ENCODE peak calls at places on chromosomes 4 and X, in eight cellular contexts. One of them, this sample, is unnamed.

GRCh38 chr4:81214518-81215218 is 354 bp downstream of the PRKG2 start:
- DNase-seq in neuronal stem cell: peak; percentile 29
- DNase-seq in CD8-positive, alpha-beta memory T cell: no peak
- DNase-seq in tibial artery: no peak
- DNase-seq in right lobe of liver: no peak
- DNase-seq in DND-41: no peak
- DNase-seq in MM.1S: no peak
- DNase-seq in adrenal gland: no peak
- DNase-seq in this sample: no peak

GRCh38 chrX:150697641-150698040 is 4.4 kb downstream of the MTMR1 start:
- DNase-seq in neuronal stem cell: no peak
- DNase-seq in CD8-positive, alpha-beta memory T cell: no peak
- DNase-seq in tibial artery: no peak
- DNase-seq in right lobe of liver: no peak
- DNase-seq in DND-41: no peak
- DNase-seq in MM.1S: no peak
- DNase-seq in adrenal gland: no peak
- DNase-seq in this sample: no peak

GRCh38 chr4:83855044-83855443 is 319.1 kb downstream of the GPAT3 start:
- DNase-seq in neuronal stem cell: no peak
- DNase-seq in CD8-positive, alpha-beta memory T cell: no peak
- DNase-seq in tibial artery: no peak
- DNase-seq in right lobe of liver: no peak
- DNase-seq in DND-41: no peak
- DNase-seq in MM.1S: no peak
- DNase-seq in adrenal gland: no peak
- DNase-seq in this sample: no peak

GRCh38 chr4:138761638-138762205 is 253.9 kb upstream of the NOCT start:
- DNase-seq in neuronal stem cell: no peak
- DNase-seq in CD8-positive, alpha-beta memory T cell: no peak
- DNase-seq in tibial artery: no peak
- DNase-seq in right lobe of liver: no peak
- DNase-seq in DND-41: no peak
- DNase-seq in MM.1S: no peak
- DNase-seq in adrenal gland: no peak
- DNase-seq in this sample: no peak

GRCh38 chr4:187021436-187022205 is 298.0 kb upstream of the FAT1 start:
- DNase-seq in neuronal stem cell: no peak
- DNase-seq in CD8-positive, alpha-beta memory T cell: no peak
- DNase-seq in tibial artery: no peak
- DNase-seq in right lobe of liver: no peak
- DNase-seq in DND-41: no peak
- DNase-seq in MM.1S: no peak
- DNase-seq in adrenal gland: no peak
- DNase-seq in this sample: no peak

GRCh38 chr4:59759082-59759825 is 1440.9 kb upstream of the ADGRL3 start:
- DNase-seq in neuronal stem cell: no peak
- DNase-seq in CD8-positive, alpha-beta memory T cell: no peak
- DNase-seq in tibial artery: no peak
- DNase-seq in right lobe of liver: no peak
- DNase-seq in DND-41: no peak
- DNase-seq in MM.1S: no peak
- DNase-seq in adrenal gland: no peak
- DNase-seq in this sample: no peak

GRCh38 chr4:165133150-165133549 is 20.5 kb upstream of the TMEM192 start:
- DNase-seq in neuronal stem cell: no peak
- DNase-seq in CD8-positive, alpha-beta memory T cell: no peak
- DNase-seq in tibial artery: no peak
- DNase-seq in right lobe of liver: no peak
- DNase-seq in DND-41: no peak
- DNase-seq in MM.1S: no peak
- DNase-seq in adrenal gland: no peak
- DNase-seq in this sample: no peak

GRCh38 chr4:106104276-106104675 is 209.0 kb downstream of the NPNT start:
- DNase-seq in neuronal stem cell: no peak
- DNase-seq in CD8-positive, alpha-beta memory T cell: no peak
- DNase-seq in tibial artery: no peak
- DNase-seq in right lobe of liver: no peak
- DNase-seq in DND-41: no peak
- DNase-seq in MM.1S: no peak
- DNase-seq in adrenal gland: no peak
- DNase-seq in this sample: no peak

GRCh38 chr4:168886361-168886760 is 123.7 kb downstream of the CBR4 start:
- DNase-seq in neuronal stem cell: no peak
- DNase-seq in CD8-positive, alpha-beta memory T cell: no peak
- DNase-seq in tibial artery: no peak
- DNase-seq in right lobe of liver: no peak
- DNase-seq in DND-41: no peak
- DNase-seq in MM.1S: no peak
- DNase-seq in adrenal gland: no peak
- DNase-seq in this sample: no peak

GRCh38 chr4:14835288-14835687 is 167.0 kb upstream of the CPEB2 start:
- DNase-seq in neuronal stem cell: no peak
- DNase-seq in CD8-positive, alpha-beta memory T cell: no peak
- DNase-seq in tibial artery: no peak
- DNase-seq in right lobe of liver: no peak
- DNase-seq in DND-41: no peak
- DNase-seq in MM.1S: no peak
- DNase-seq in adrenal gland: no peak
- DNase-seq in this sample: no peak

GRCh38 chr4:55866973-55867574 is 13.6 kb downstream of the EXOC1 start:
- DNase-seq in neuronal stem cell: peak; percentile 18
- DNase-seq in CD8-positive, alpha-beta memory T cell: no peak
- DNase-seq in tibial artery: no peak
- DNase-seq in right lobe of liver: no peak
- DNase-seq in DND-41: peak; percentile 29
- DNase-seq in MM.1S: peak; percentile 77
- DNase-seq in adrenal gland: no peak
- DNase-seq in this sample: no peak

GRCh38 chrX:10156199-10157031 is at the start of gene CLCN4:
- DNase-seq in neuronal stem cell: peak; percentile 30
- DNase-seq in CD8-positive, alpha-beta memory T cell: no peak
- DNase-seq in tibial artery: peak; percentile 57
- DNase-seq in right lobe of liver: peak; percentile 74
- DNase-seq in DND-41: no peak
- DNase-seq in MM.1S: no peak
- DNase-seq in adrenal gland: peak; percentile 85
- DNase-seq in this sample: peak; percentile 89

GRCh38 chrX:118226060-118226428 is 109.4 kb upstream of the KLHL13 start:
- DNase-seq in neuronal stem cell: no peak
- DNase-seq in CD8-positive, alpha-beta memory T cell: no peak
- DNase-seq in tibial artery: no peak
- DNase-seq in right lobe of liver: no peak
- DNase-seq in DND-41: no peak
- DNase-seq in MM.1S: peak; percentile 40
- DNase-seq in adrenal gland: no peak
- DNase-seq in this sample: no peak

GRCh38 chr4:157043131-157043530 is 32.8 kb upstream of the GLRB start:
- DNase-seq in neuronal stem cell: peak; percentile 5
- DNase-seq in CD8-positive, alpha-beta memory T cell: no peak
- DNase-seq in tibial artery: no peak
- DNase-seq in right lobe of liver: no peak
- DNase-seq in DND-41: no peak
- DNase-seq in MM.1S: peak; percentile 7
- DNase-seq in adrenal gland: no peak
- DNase-seq in this sample: no peak
- H3K9me3 ChIP-seq in neuronal stem cell: no peaks in the 10 kb centered on the region
- H3K9me3 ChIP-seq in CD8-positive, alpha-beta memory T cell: no peaks in the 10 kb centered on the region
- H3K9me3 ChIP-seq in tibial artery: no peaks in the 10 kb centered on the region
- H3K9me3 ChIP-seq in right lobe of liver: no peaks in the 10 kb centered on the region
- H3K9me3 ChIP-seq in DND-41: no peaks in the 10 kb centered on the region
- H3K9me3 ChIP-seq in MM.1S: no peaks in the 10 kb centered on the region
- H3K9me3 ChIP-seq in adrenal gland: no peaks in the 10 kb centered on the region
- H3K9me3 ChIP-seq in this sample: no peaks in the 10 kb centered on the region

GRCh38 chr4:1170156-1170804 is 2.1 kb downstream of the SPON2 start:
- DNase-seq in neuronal stem cell: no peak
- DNase-seq in CD8-positive, alpha-beta memory T cell: no peak
- DNase-seq in tibial artery: no peak
- DNase-seq in right lobe of liver: no peak
- DNase-seq in DND-41: no peak
- DNase-seq in MM.1S: no peak
- DNase-seq in adrenal gland: no peak
- DNase-seq in this sample: peak; percentile 41

GRCh38 chr4:1172228-1172851 is at the start of gene SPON2:
- DNase-seq in neuronal stem cell: peak; percentile 47
- DNase-seq in CD8-positive, alpha-beta memory T cell: no peak
- DNase-seq in tibial artery: peak; percentile 54
- DNase-seq in right lobe of liver: peak; percentile 77
- DNase-seq in DND-41: no peak
- DNase-seq in MM.1S: no peak
- DNase-seq in adrenal gland: peak; percentile 49
- DNase-seq in this sample: peak; percentile 67

GRCh38 chr4:1172971-1173757 is 781 bp upstream of the SPON2 start:
- DNase-seq in neuronal stem cell: no peak
- DNase-seq in CD8-positive, alpha-beta memory T cell: no peak
- DNase-seq in tibial artery: peak; percentile 44
- DNase-seq in right lobe of liver: no peak
- DNase-seq in DND-41: no peak
- DNase-seq in MM.1S: no peak
- DNase-seq in adrenal gland: peak; percentile 57
- DNase-seq in this sample: peak; percentile 59

GRCh38 chr4:1170805-1171305 is 1.5 kb downstream of the SPON2 start:
- DNase-seq in neuronal stem cell: no peak
- DNase-seq in CD8-positive, alpha-beta memory T cell: no peak
- DNase-seq in tibial artery: peak; percentile 19
- DNase-seq in right lobe of liver: no peak
- DNase-seq in DND-41: no peak
- DNase-seq in MM.1S: no peak
- DNase-seq in adrenal gland: no peak
- DNase-seq in this sample: peak; percentile 67

DNA sequence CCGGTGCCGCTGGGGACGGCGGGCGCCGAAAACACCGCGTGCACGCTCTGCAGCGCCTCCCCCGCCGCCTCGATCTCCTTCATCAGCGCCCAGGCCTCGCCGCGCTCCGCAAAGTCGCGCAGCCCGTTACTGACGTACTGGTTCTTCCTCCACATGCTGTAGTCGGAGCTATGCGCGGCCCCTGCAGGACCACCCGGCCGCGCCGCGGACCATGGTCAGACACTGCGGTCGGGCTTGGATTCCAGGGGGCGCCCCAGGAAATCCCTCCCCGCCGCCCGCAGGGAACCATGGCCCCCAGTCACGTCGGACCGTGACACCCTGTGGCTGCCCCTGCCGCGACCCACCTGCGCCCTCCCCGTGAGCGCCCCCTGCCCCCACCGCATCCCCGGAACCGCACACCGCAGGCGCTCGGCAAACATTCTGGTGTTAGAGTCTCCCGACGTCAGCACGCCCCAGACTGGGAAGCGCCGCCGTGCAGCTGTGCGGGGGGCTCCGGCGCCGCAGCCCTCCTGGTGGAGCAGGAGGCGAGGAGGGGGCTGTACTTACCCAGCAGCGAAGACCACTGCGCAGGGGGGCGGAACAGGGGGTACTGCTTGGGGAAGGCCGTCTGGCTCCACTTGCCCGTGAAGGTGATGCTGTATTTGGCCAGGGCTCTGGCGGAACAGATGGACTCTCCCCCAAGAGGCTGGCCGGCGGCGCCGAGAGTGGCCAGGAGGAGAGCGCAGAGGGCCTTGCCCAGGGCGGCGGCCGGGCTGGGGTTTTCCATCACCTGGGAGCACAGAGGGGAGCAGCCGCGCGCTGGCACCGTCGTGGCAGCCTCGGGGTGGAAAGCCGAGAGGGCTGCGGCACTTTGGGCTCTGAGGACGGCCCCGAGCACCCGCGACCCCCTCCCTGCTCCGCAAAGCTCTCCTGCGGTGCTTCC is 816 bp downstream of the SPON2 start:
- DNase-seq in neuronal stem cell: no peak
- DNase-seq in CD8-positive, alpha-beta memory T cell: peak; percentile 59
- DNase-seq in tibial artery: peak; percentile 25
- DNase-seq in right lobe of liver: no peak
- DNase-seq in DND-41: no peak
- DNase-seq in MM.1S: no peak
- DNase-seq in adrenal gland: peak; percentile 42
- DNase-seq in this sample: peak; percentile 67
- H3K4me3 ChIP-seq in neuronal stem cell: peak overlapping the region; percentile 17
- H3K4me3 ChIP-seq in CD8-positive, alpha-beta memory T cell: peak overlapping the region; percentile 22
- H3K4me3 ChIP-seq in tibial artery: peak overlapping the region; percentile 22
- H3K4me3 ChIP-seq in right lobe of liver: peak overlapping the region; percentile 64
- H3K4me3 ChIP-seq in DND-41: no peak overlapping the region
- H3K4me3 ChIP-seq in MM.1S: no peak overlapping the region
- H3K4me3 ChIP-seq in adrenal gland: peak overlapping the region; percentile 53
- H3K4me3 ChIP-seq in this sample: peak overlapping the region; percentile 55

GRCh38 chr4:150123073-150123472 is 44.8 kb downstream of the DCLK2 start:
- DNase-seq in neuronal stem cell: no peak
- DNase-seq in CD8-positive, alpha-beta memory T cell: no peak
- DNase-seq in tibial artery: no peak
- DNase-seq in right lobe of liver: no peak
- DNase-seq in DND-41: no peak
- DNase-seq in MM.1S: no peak
- DNase-seq in adrenal gland: no peak
- DNase-seq in this sample: no peak

GRCh38 chr4:150117094-150117493 is 38.8 kb downstream of the DCLK2 start:
- DNase-seq in neuronal stem cell: no peak
- DNase-seq in CD8-positive, alpha-beta memory T cell: no peak
- DNase-seq in tibial artery: no peak
- DNase-seq in right lobe of liver: no peak
- DNase-seq in DND-41: no peak
- DNase-seq in MM.1S: no peak
- DNase-seq in adrenal gland: no peak
- DNase-seq in this sample: no peak

GRCh38 chr4:150117629-150118028 is 39.4 kb downstream of the DCLK2 start:
- DNase-seq in neuronal stem cell: no peak
- DNase-seq in CD8-positive, alpha-beta memory T cell: no peak
- DNase-seq in tibial artery: no peak
- DNase-seq in right lobe of liver: no peak
- DNase-seq in DND-41: no peak
- DNase-seq in MM.1S: no peak
- DNase-seq in adrenal gland: no peak
- DNase-seq in this sample: no peak

GRCh38 chr4:150116506-150116905 is 38.3 kb downstream of the DCLK2 start:
- DNase-seq in neuronal stem cell: no peak
- DNase-seq in CD8-positive, alpha-beta memory T cell: no peak
- DNase-seq in tibial artery: no peak
- DNase-seq in right lobe of liver: no peak
- DNase-seq in DND-41: no peak
- DNase-seq in MM.1S: no peak
- DNase-seq in adrenal gland: no peak
- DNase-seq in this sample: no peak

GRCh38 chr4:150119492-150119891 is 41.2 kb downstream of the DCLK2 start:
- DNase-seq in neuronal stem cell: no peak
- DNase-seq in CD8-positive, alpha-beta memory T cell: no peak
- DNase-seq in tibial artery: no peak
- DNase-seq in right lobe of liver: no peak
- DNase-seq in DND-41: no peak
- DNase-seq in MM.1S: no peak
- DNase-seq in adrenal gland: no peak
- DNase-seq in this sample: no peak
- H3K27ac ChIP-seq in neuronal stem cell: no peak overlapping the region
- H3K27ac ChIP-seq in CD8-positive, alpha-beta memory T cell: no peak overlapping the region
- H3K27ac ChIP-seq in tibial artery: no peak overlapping the region
- H3K27ac ChIP-seq in right lobe of liver: no peak overlapping the region
- H3K27ac ChIP-seq in DND-41: no peak overlapping the region
- H3K27ac ChIP-seq in MM.1S: no peak overlapping the region
- H3K27ac ChIP-seq in adrenal gland: no peak overlapping the region
- H3K27ac ChIP-seq in this sample: no peak overlapping the region

DNA sequence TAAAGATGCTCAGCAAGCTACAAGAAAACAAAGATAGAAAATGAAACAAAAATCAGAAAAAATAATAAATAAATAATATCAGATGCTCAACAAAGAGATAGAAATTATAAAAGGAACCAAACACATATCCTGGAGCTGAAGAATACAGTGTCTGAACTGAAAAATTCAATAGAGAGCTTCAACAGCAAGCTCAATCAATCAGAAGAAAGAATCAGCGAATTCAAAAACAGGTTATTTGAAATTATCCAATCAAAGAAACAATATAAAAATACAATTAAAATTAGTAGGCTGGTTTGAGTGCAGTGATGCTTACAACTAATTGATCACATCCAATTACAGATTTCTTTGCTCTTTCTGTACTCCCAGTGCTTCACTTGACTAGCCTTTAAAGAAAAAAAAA is 40.8 kb upstream of the FOXR2 start:
- DNase-seq in neuronal stem cell: no peak
- DNase-seq in CD8-positive, alpha-beta memory T cell: no peak
- DNase-seq in tibial artery: no peak
- DNase-seq in right lobe of liver: no peak
- DNase-seq in DND-41: no peak
- DNase-seq in MM.1S: no peak
- DNase-seq in adrenal gland: no peak
- DNase-seq in this sample: no peak
- H3K9me3 ChIP-seq in neuronal stem cell: no peaks in the 10 kb centered on the region
- H3K9me3 ChIP-seq in CD8-positive, alpha-beta memory T cell: no peaks in the 10 kb centered on the region
- H3K9me3 ChIP-seq in tibial artery: no peaks in the 10 kb centered on the region
- H3K9me3 ChIP-seq in right lobe of liver: no peaks in the 10 kb centered on the region
- H3K9me3 ChIP-seq in DND-41: no peaks in the 10 kb centered on the region
- H3K9me3 ChIP-seq in MM.1S: no peaks in the 10 kb centered on the region
- H3K9me3 ChIP-seq in adrenal gland: no peaks in the 10 kb centered on the region
- H3K9me3 ChIP-seq in this sample: peaks cover 28% of the 10 kb centered on the region

This sample was measured in psoas muscle.